ENCODE peak calls at places on chromosomes 11 and 22, in nine cellular contexts. F, M, B, S, T, X, L, O and K are unnamed samples.

GRCh38 chr22:47293368-47294221 is 531.1 kb downstream of the TBC1D22A start:
- DNase-seq in M (no peak), S (no peak), L (no peak), X (no peak), B (no peak), O (peak; percentile 2), F (no peak), T (no peak), K (no peak)

GRCh38 chr11:45982656-45983470 is 60.4 kb downstream of the LARGE2 start:
- DNase-seq in T (no peak), O (peak; percentile 79), F (no peak), B (no peak), S (peak; percentile 87), M (peak; percentile 47), L (no peak), X (no peak), K (no peak)

GRCh38 chr11:2088746-2089535 is 50.2 kb downstream of the IGF2 start:
- DNase-seq in X (no peak), S (no peak), M (no peak), T (no peak), B (no peak), O (no peak), F (no peak), L (no peak), K (no peak)

GRCh38 chr22:37167176-37167980 is 17.7 kb upstream of the IL2RB start:
- DNase-seq in M (no peak), L (no peak), T (no peak), B (no peak), F (no peak), O (no peak), S (no peak), X (no peak), K (no peak)

GRCh38 chr22:47918936-47919505 is 1156.6 kb downstream of the TBC1D22A start:
- DNase-seq in X (no peak), F (no peak), S (no peak), O (no peak), T (no peak), L (no peak), B (no peak), M (no peak), K (no peak)

GRCh38 chr22:20436309-20437252 is 1.0 kb downstream of the SCARF2 start:
- DNase-seq in B (no peak), O (peak; percentile 43), L (peak; percentile 44), T (peak; percentile 76), S (peak; percentile 50), F (no peak), M (no peak), X (no peak), K (no peak)

GRCh38 chr11:113644605-113645004 is 61.5 kb downstream of the TMPRSS5 start:
- DNase-seq in S (no peak), O (no peak), F (no peak), B (no peak), M (no peak), L (no peak), T (no peak), X (no peak), K (no peak)

GRCh38 chr11:124841186-124841585 is 24.0 kb upstream of the ROBO3 start:
- DNase-seq in B (no peak), T (no peak), L (no peak), O (no peak), F (no peak), X (no peak), M (no peak), S (no peak), K (no peak)

GRCh38 chr11:44865866-44866272 is 84.8 kb downstream of the TP53I11 start:
- DNase-seq in L (no peak), M (no peak), F (no peak), X (no peak), O (no peak), T (no peak), B (no peak), S (no peak), K (no peak)

GRCh38 chr11:111229604-111230003 is 15.9 kb upstream of the POU2AF2 start:
- DNase-seq in B (no peak), F (peak; percentile 7), M (no peak), L (no peak), X (no peak), T (no peak), S (no peak), O (no peak), K (no peak)

GRCh38 chr11:31355817-31356216 is 13.7 kb downstream of the DCDC1 start:
- DNase-seq in L (no peak), M (no peak), B (no peak), O (no peak), T (no peak), S (no peak), F (no peak), X (no peak), K (no peak)

GRCh38 chr11:31655483-31655882 is 145.9 kb downstream of the ELP4 start:
- DNase-seq in T (no peak), S (peak; percentile 85), F (no peak), X (no peak), B (no peak), M (no peak), O (no peak), L (no peak), K (no peak)

GRCh38 chr11:11345099-11345498 is 8.0 kb downstream of the CSNK2A3 start:
- DNase-seq in M (no peak), O (no peak), X (no peak), B (no peak), S (no peak), L (no peak), F (no peak), T (no peak), K (no peak)

GRCh38 chr11:128653828-128654231 is 40.0 kb upstream of the FLI1 start:
- DNase-seq in T (peak; percentile 78), S (peak; percentile 85), F (no peak), M (no peak), X (no peak), L (no peak), B (no peak), O (peak; percentile 14), K (peak; percentile 45)

GRCh38 chr11:65438257-65439151 is 15.9 kb downstream of the NEAT1 start:
- DNase-seq in O (no peak), L (no peak), B (no peak), X (no peak), F (no peak), T (no peak), M (no peak), S (peak; percentile 40), K (no peak)

GRCh38 chr11:34938621-34939020 is 22.2 kb downstream of the PDHX start:
- DNase-seq in M (no peak), B (no peak), F (no peak), L (no peak), S (no peak), X (no peak), T (no peak), O (no peak), K (no peak)

GRCh38 chr11:27209562-27210005 is 153.4 kb downstream of the CCDC34 start:
- DNase-seq in B (no peak), T (peak; percentile 77), S (peak; percentile 97), M (no peak), L (no peak), O (no peak), X (no peak), F (no peak), K (no peak)

GRCh38 chr11:128451651-128452470 is 135.5 kb downstream of the ETS1 start:
- DNase-seq in M (peak; percentile 52), S (peak; percentile 86), F (no peak), O (no peak), X (peak; percentile 61), B (no peak), T (peak; percentile 83), L (no peak), K (no peak)

GRCh38 chr22:36185828-36186624 is 15.6 kb downstream of the APOL4 start:
- DNase-seq in S (no peak), F (no peak), X (no peak), M (no peak), T (no peak), O (no peak), L (no peak), B (no peak), K (no peak)

GRCh38 chr11:19394525-19395016 is 153.8 kb upstream of the E2F8 start:
- DNase-seq in L (no peak), M (no peak), X (no peak), B (peak; percentile 60), O (no peak), F (no peak), S (no peak), T (no peak), K (no peak)

GRCh38 chr11:27183672-27184457 is 143.2 kb downstream of the BBOX1 start:
- DNase-seq in S (peak; percentile 79), O (peak; percentile 70), T (no peak), B (peak; percentile 12), F (peak; percentile 18), X (peak; percentile 51), L (peak; percentile 46), M (peak; percentile 74), K (no peak)

GRCh38 chr11:69718147-69718546 is 14.3 kb upstream of the FGF19 start:
- DNase-seq in X (peak; percentile 60), L (peak; percentile 62), B (no peak), O (no peak), F (no peak), S (peak; percentile 9), M (no peak), T (no peak), K (no peak)
- TF ChIP-seq CTCF in X (peak; percentile 72), L (peak; percentile 50), B (peak; percentile 38), O (no peak), F (no peak), S (peak; percentile 70), M (no peak), T (no peak), K (peak; percentile 24)

GRCh38 chr11:48207881-48208280 is 8.7 kb upstream of the OR4B1 start:
- DNase-seq in F (no peak), T (no peak), S (no peak), O (no peak), B (no peak), M (no peak), L (no peak), X (no peak), K (no peak)

DNA sequence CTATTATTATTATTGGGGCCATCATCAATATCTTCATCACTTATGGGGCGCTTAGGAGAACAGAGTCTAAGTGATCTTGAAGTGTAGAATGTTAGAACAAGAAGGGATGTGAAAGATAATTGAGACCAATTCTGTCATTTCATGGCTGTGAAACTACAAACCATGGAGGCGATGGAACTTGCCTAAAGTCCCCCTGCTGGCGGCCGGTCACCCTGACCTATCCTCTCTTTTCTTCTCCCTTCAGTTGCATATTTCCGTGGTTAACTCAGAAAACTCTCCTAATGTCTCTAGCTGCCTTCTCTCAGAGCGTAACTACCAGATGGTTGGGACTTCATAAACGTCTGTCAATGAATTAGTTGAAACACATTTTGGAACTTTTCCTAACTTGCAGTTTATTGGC is 6.6 kb upstream of the OR4B1 start:
- DNase-seq in T (no peak), L (no peak), S (no peak), O (no peak), F (no peak), X (no peak), B (no peak), M (no peak), K (no peak)
- TF ChIP-seq CTCF in T (no peak), L (no peak), S (no peak), O (no peak), F (no peak), X (peak; percentile 20), B (no peak), M (no peak), K (no peak)

GRCh38 chr11:116240661-116241060 is 532.1 kb downstream of the BUD13 start:
- DNase-seq in T (no peak), X (no peak), B (no peak), L (no peak), O (no peak), M (no peak), S (no peak), F (no peak), K (no peak)
- TF ChIP-seq CTCF in T (no peak), X (no peak), B (no peak), L (no peak), O (no peak), M (no peak), S (no peak), F (no peak), K (no peak)

GRCh38 chr22:21629262-21630149 is at the start of gene YDJC:
- DNase-seq in M (peak; percentile 92), T (peak; percentile 83), S (peak; percentile 88), F (peak; percentile 95), B (peak; percentile 73), O (peak; percentile 90), L (peak; percentile 97), X (peak; percentile 96), K (peak; percentile 84)
- TF ChIP-seq CTCF in M (no peak), T (peak; percentile 89), S (peak; percentile 71), F (no peak), B (peak; percentile 74), O (no peak), L (peak; percentile 61), X (peak; percentile 61), K (no peak)